ENCODE peak calls at places on chromosome 9, in seven cellular contexts. B is B cell; H is effector memory CD8-positive, alpha-beta T cell; A is GM20000; T is AG09309; U is left lung; L is naive thymus-derived CD8-positive, alpha-beta T cell. I is an unnamed sample.

GRCh38 chr9:133775951-133776905 is 38.1 kb upstream of the SARDH start:
- DNase-seq in U (peak), B (peak), H (no peak), T (no peak), A (no peak), L (no peak), I (no peak)

GRCh38 chr9:83936523-83936922 is 15.3 kb upstream of the KIF27 start:
- DNase-seq in L (no peak), B (no peak), U (no peak), T (no peak), H (no peak), A (no peak), I (no peak)

GRCh38 chr9:76415731-76416130 is 21.5 kb upstream of the RFK start:
- DNase-seq in T (no peak), L (no peak), H (no peak), A (no peak), U (no peak), B (no peak), I (no peak)

GRCh38 chr9:100375677-100376076 is 22.9 kb upstream of the TEX10 start:
- DNase-seq in H (no peak), T (no peak), L (no peak), U (no peak), B (no peak), A (no peak), I (no peak)

GRCh38 chr9:2605246-2605645 is 16.3 kb upstream of the VLDLR start:
- DNase-seq in B (no peak), A (no peak), U (no peak), T (no peak), H (no peak), L (no peak), I (no peak)

GRCh38 chr9:98986866-98987653 is 43.4 kb downstream of the COL15A1 start:
- DNase-seq in B (peak), A (no peak), T (no peak), L (no peak), U (no peak), H (no peak), I (peak)

GRCh38 chr9:121888438-121888775 is 204.7 kb downstream of the TTLL11 start:
- DNase-seq in H (no peak), T (peak), A (no peak), B (no peak), L (no peak), U (no peak), I (no peak)

GRCh38 chr9:111298831-111299603 is 31.0 kb downstream of the OR2K2 start:
- DNase-seq in U (peak), A (peak), B (no peak), T (peak), L (peak), H (no peak), I (peak)

I was measured in ureter.